ENCODE peak calls at places on chromosomes 7 and 10, in four cellular contexts. L is C1 segment of cervical spinal cord; J is cerebellar cortex; W is activated naive CD8-positive, alpha-beta T cell treated with anti-CD3 and anti-CD28 coated beads, Interleukin-2, amount 10 ng/mL, durations not matched to agents 7 days and 5 days. T is an unnamed sample.

GRCh38 chr7:123666492-123666891 is 10.8 kb downstream of the LMOD2 start:
- DNase-seq in W (no peak), L (no peak), J (no peak), T (no peak)

GRCh38 chr7:136002802-136003201 is 25.6 kb upstream of the MTPN start:
- DNase-seq in L (no peak), W (no peak), J (no peak), T (no peak)

GRCh38 chr7:104328970-104329825 is 795 bp downstream of the LHFPL3 start:
- DNase-seq in W (peak), L (peak), J (no peak), T (peak)

GRCh38 chr7:7122033-7122478 is 60.3 kb upstream of the C1GALT1 start:
- DNase-seq in W (no peak), L (no peak), J (no peak), T (peak)

GRCh38 chr10:42691361-42692120 is 53.2 kb upstream of the ZNF33B start:
- DNase-seq in W (no peak), L (no peak), J (no peak), T (no peak)

GRCh38 chr10:69073025-69073424 is 14.9 kb upstream of the SRGN start:
- DNase-seq in W (no peak), J (no peak), L (no peak), T (no peak)

GRCh38 chr7:19964198-19964597 is 190.8 kb upstream of the TMEM196 start:
- DNase-seq in J (no peak), W (no peak), L (no peak), T (peak)

GRCh38 chr7:77439572-77439971 is 23.4 kb upstream of the GSAP start:
- DNase-seq in J (peak), W (no peak), L (peak), T (peak)

GRCh38 chr7:100965723-100966541 is 3.4 kb upstream of the MUC12 start:
- DNase-seq in W (peak), L (no peak), J (peak), T (peak)

GRCh38 chr7:502296-502695 is 17.4 kb downstream of the PDGFA start:
- DNase-seq in J (no peak), W (no peak), L (no peak), T (no peak)

GRCh38 chr10:9205558-9205957 is 1151.1 kb downstream of the GATA3 start:
- DNase-seq in W (no peak), J (no peak), L (no peak), T (no peak)

GRCh38 chr7:45582136-45582742 is 8.1 kb downstream of the ADCY1 start:
- DNase-seq in J (peak), W (no peak), L (no peak), T (no peak)

GRCh38 chr7:148633761-148634160 is 43.2 kb downstream of the C7orf33 start:
- DNase-seq in J (no peak), W (no peak), L (no peak), T (no peak)

GRCh38 chr7:150439926-150440325 is 10.5 kb upstream of the GIMAP8 start:
- DNase-seq in L (no peak), J (no peak), W (no peak), T (peak)

GRCh38 chr10:75950307-75950706 is 518.9 kb downstream of the LRMDA start:
- DNase-seq in W (no peak), L (no peak), J (no peak), T (no peak)

GRCh38 chr7:24732646-24733413 is 24.4 kb downstream of the GSDME start:
- DNase-seq in W (no peak), J (no peak), L (no peak), T (peak)

GRCh38 chr10:78942006-78942405 is 126.8 kb upstream of the ZMIZ1 start:
- DNase-seq in L (no peak), W (no peak), J (no peak), T (no peak)